ENCODE peak calls at places on chromosomes 3 and 15, in eight cellular contexts. Q is psoas muscle; I is iPS DF 6.9; W is sigmoid colon; N is activated T-cell treated with anti-CD3 and anti-CD28 coated beads, Interleukin-2, amount 50 U/mL, for 4 hours; T is ELR; M is IMR-90; O is activated CD8-positive, alpha-beta memory T cell treated with anti-CD3 and anti-CD28 coated beads, Interleukin-2, amount 50 U/mL, for 48 hours. G is an unnamed sample.

GRCh38 chr15:57594479-57594878 is 2.8 kb downstream of the MYZAP start:
- DNase-seq in W (no peak), O (no peak), N (no peak), Q (no peak), I (no peak), M (no peak), T (no peak), G (no peak)

GRCh38 chr3:119891944-119892721 is 110.2 kb downstream of the NR1I2 start:
- DNase-seq in I (peak), M (peak), T (peak), Q (no peak), N (peak), O (no peak), W (no peak), G (peak)

GRCh38 chr3:126153695-126154360 is 26.6 kb downstream of the ALDH1L1 start:
- DNase-seq in M (no peak), T (no peak), W (peak), O (no peak), Q (peak), N (no peak), I (no peak), G (no peak)

GRCh38 chr15:96703087-96703486 is 372.6 kb downstream of the NR2F2 start:
- DNase-seq in M (no peak), W (no peak), Q (no peak), N (no peak), O (no peak), T (no peak), I (no peak), G (no peak)

GRCh38 chr3:31753050-31753425 is 220.3 kb downstream of the STT3B start:
- DNase-seq in I (no peak), O (no peak), N (no peak), T (no peak), M (no peak), W (no peak), Q (no peak), G (no peak)

GRCh38 chr3:16890605-16891333 is 6.0 kb downstream of the PLCL2 start:
- DNase-seq in I (no peak), N (no peak), T (peak), M (peak), O (no peak), W (no peak), Q (no peak), G (no peak)

GRCh38 chr3:188036375-188036985 is 117.5 kb upstream of the LPP start:
- DNase-seq in T (no peak), W (no peak), M (no peak), I (no peak), N (no peak), O (no peak), Q (no peak), G (no peak)

GRCh38 chr15:71261934-71262333 is 146.7 kb downstream of the THSD4 start:
- DNase-seq in O (no peak), N (no peak), I (no peak), M (no peak), T (no peak), Q (no peak), W (no peak), G (no peak)

GRCh38 chr15:26738996-26739395 is 33.9 kb downstream of the GABRB3 start:
- DNase-seq in M (no peak), O (no peak), I (no peak), W (no peak), N (no peak), T (no peak), Q (no peak), G (no peak)

GRCh38 chr15:47742742-47743141 is 25.4 kb downstream of the SEMA6D start:
- DNase-seq in T (no peak), Q (no peak), M (no peak), N (no peak), W (no peak), O (no peak), I (no peak), G (no peak)

GRCh38 chr3:175255698-175256097 is 396.6 kb downstream of the NAALADL2 start:
- DNase-seq in W (no peak), N (no peak), Q (no peak), M (peak), O (no peak), I (no peak), T (peak), G (peak)

GRCh38 chr3:30258426-30259392 is 347.7 kb upstream of the TGFBR2 start:
- DNase-seq in M (peak), O (no peak), T (no peak), Q (no peak), I (no peak), N (no peak), W (no peak), G (no peak)

GRCh38 chr3:20039765-20040475 is at the start of gene KAT2B:
- DNase-seq in W (peak), I (no peak), Q (peak), M (peak), T (peak), O (peak), N (peak), G (peak)

GRCh38 chr15:65761210-65761926 is 30.7 kb downstream of the DENND4A start:
- DNase-seq in N (no peak), T (no peak), Q (no peak), O (no peak), W (no peak), M (no peak), I (no peak), G (no peak)

GRCh38 chr3:76405196-76405595 is 619.8 kb upstream of the ZNF717 start:
- DNase-seq in T (peak), N (no peak), I (no peak), W (no peak), O (no peak), Q (no peak), M (peak), G (no peak)

GRCh38 chr3:81419196-81419595 is 342.2 kb downstream of the GBE1 start:
- DNase-seq in T (peak), O (no peak), N (no peak), Q (no peak), W (no peak), I (no peak), M (peak), G (peak)

GRCh38 chr3:123161167-123161566 is 40.6 kb upstream of the SEC22A start:
- DNase-seq in T (no peak), I (no peak), W (no peak), N (no peak), O (no peak), Q (no peak), M (no peak), G (no peak)

GRCh38 chr15:90000175-90000923 is 775 bp upstream of the ZNF710 start:
- DNase-seq in O (no peak), W (peak), N (no peak), Q (peak), I (no peak), T (peak), M (peak), G (peak)

GRCh38 chr3:17808994-17809393 is 66.6 kb upstream of the TBC1D5 start:
- DNase-seq in M (peak), N (no peak), Q (no peak), W (no peak), O (no peak), T (peak), I (no peak), G (peak)